ENCODE peak calls at places on chromosomes 5 and 9, in eight cellular contexts. N is AG08396; Y is stimulated activated CD4-positive, alpha-beta T cell treated with anti-CD3 and anti-CD28 coated beads, Interleukin-12 subunit alpha, Interleukin-12 subunit beta, amount 100 ng/mL, for 48 hours; W is NCI-H1417; P is fibroblast of mammary gland; V is HAP-1; S is WTC11; C is cardiac fibroblast. L is an unnamed sample.

GRCh38 chr9:93664549-93665120 is 88.3 kb downstream of the PHF2 start:
- DNase-seq in N (no peak), Y (no peak), W (no peak), P (no peak), V (no peak), S (no peak), C (no peak), L (no peak)

GRCh38 chr5:38605610-38606009 is 49.2 kb upstream of the LIFR start:
- DNase-seq in N (no peak), Y (no peak), W (no peak), P (no peak), V (no peak), S (no peak), C (no peak), L (no peak)

GRCh38 chr5:139683295-139684271 is 35.4 kb downstream of the CXXC5 start:
- DNase-seq in N (no peak), Y (no peak), W (no peak), P (no peak), V (no peak), S (no peak), C (no peak), L (no peak)

GRCh38 chr5:17378346-17378984 is 119.6 kb upstream of the TAF11L2 start:
- DNase-seq in N (peak; percentile 35), Y (no peak), W (no peak), P (peak; percentile 57), V (no peak), S (no peak), C (peak; percentile 64), L (no peak)

GRCh38 chr9:86511614-86512360 is 157.6 kb upstream of the TUT7 start:
- DNase-seq in N (no peak), Y (no peak), W (peak; percentile 79), P (no peak), V (no peak), S (peak; percentile 16), C (no peak), L (no peak)

GRCh38 chr5:151079838-151080619 is 805 bp downstream of the TNIP1 start:
- DNase-seq in N (peak; percentile 55), Y (no peak), W (no peak), P (peak; percentile 76), V (peak; percentile 43), S (no peak), C (peak; percentile 92), L (no peak)

GRCh38 chr9:97766092-97766491 is 69.0 kb upstream of the XPA start:
- DNase-seq in N (peak; percentile 61), Y (no peak), W (no peak), P (peak; percentile 27), V (no peak), S (no peak), C (peak; percentile 46), L (no peak)

GRCh38 chr5:14880688-14881087 is 9.1 kb upstream of the ANKH start:
- DNase-seq in N (no peak), Y (no peak), W (no peak), P (peak; percentile 78), V (no peak), S (no peak), C (peak; percentile 71), L (no peak)

GRCh38 chr5:31021181-31021624 is 172.3 kb upstream of the CDH6 start:
- DNase-seq in N (peak; percentile 41), Y (no peak), W (no peak), P (no peak), V (no peak), S (no peak), C (peak; percentile 62), L (no peak)

GRCh38 chr5:67792891-67793290 is 422.7 kb upstream of the PIK3R1 start:
- DNase-seq in N (no peak), Y (no peak), W (no peak), P (no peak), V (no peak), S (no peak), C (no peak), L (no peak)

GRCh38 chr9:78694950-78695349 is 398.0 kb downstream of the PSAT1 start:
- DNase-seq in N (no peak), Y (no peak), W (peak; percentile 94), P (no peak), V (no peak), S (no peak), C (no peak), L (no peak)

GRCh38 chr5:80656425-80656824 is 1.6 kb upstream of the DHFR start:
- DNase-seq in N (no peak), Y (no peak), W (no peak), P (peak; percentile 7), V (peak; percentile 17), S (no peak), C (peak; percentile 15), L (no peak)